ENCODE peak calls at places on chromosome 7, in six cellular contexts. E is HEK293T, I is Panc1, F is amygdala, Y is esophagus muscularis mucosa, R is psoas muscle. W is an unnamed sample.

GRCh38 chr7:151386301-151387160 is 23.3 kb downstream of the WDR86 start:
- DNase-seq in E (no peak), I (no peak), F (no peak), Y (no peak), R (no peak), W (no peak)

GRCh38 chr7:50314778-50315177 is 10.3 kb downstream of the IKZF1 start:
- DNase-seq in E (no peak), I (no peak), F (no peak), Y (no peak), R (no peak), W (no peak)

GRCh38 chr7:22185559-22185958 is 171.4 kb downstream of the RAPGEF5 start:
- DNase-seq in E (no peak), I (no peak), F (no peak), Y (no peak), R (no peak), W (no peak)

GRCh38 chr7:121530251-121531174 is 134.4 kb upstream of the FAM3C start:
- DNase-seq in E (no peak), I (peak), F (no peak), Y (no peak), R (peak), W (no peak)

GRCh38 chr7:94332571-94332970 is 62.1 kb upstream of the COL1A2 start:
- DNase-seq in E (no peak), I (no peak), F (no peak), Y (no peak), R (no peak), W (no peak)

GRCh38 chr7:72538147-72538546 is 126.0 kb upstream of the CALN1 start:
- DNase-seq in E (no peak), I (no peak), F (no peak), Y (no peak), R (no peak), W (no peak)

GRCh38 chr7:116305485-116306408 is 95.4 kb downstream of the TES start:
- DNase-seq in E (no peak), I (no peak), F (no peak), Y (no peak), R (no peak), W (no peak)

GRCh38 chr7:118175751-118176150 is 8.2 kb upstream of the LSM8 start:
- DNase-seq in E (no peak), I (no peak), F (no peak), Y (no peak), R (no peak), W (no peak)

GRCh38 chr7:94028768-94029167 is 24.6 kb upstream of the BET1 start:
- DNase-seq in E (no peak), I (no peak), F (no peak), Y (no peak), R (no peak), W (no peak)

GRCh38 chr7:5395246-5395645 is 28.4 kb downstream of the TNRC18 start:
- DNase-seq in E (no peak), I (no peak), F (no peak), Y (no peak), R (no peak), W (no peak)

GRCh38 chr7:91953618-91954017 is 13.0 kb downstream of the AKAP9 start:
- DNase-seq in E (no peak), I (no peak), F (no peak), Y (no peak), R (no peak), W (no peak)